ENCODE peak calls at places on chromosome 9, in six cellular contexts. M is HCT116, Y is H1, I is K562, R is HepG2, N is GM12878. D is an unnamed sample.

GRCh38 chr9:21605489-21605931 is 123.4 kb upstream of the IFNE start:
- DNase-seq in M (no peak), Y (no peak), I (no peak), R (no peak), N (no peak), D (no peak)

GRCh38 chr9:7237473-7238243 is 479.9 kb downstream of the KDM4C start:
- DNase-seq in M (no peak), Y (no peak), I (no peak), R (no peak), N (no peak), D (no peak)

GRCh38 chr9:126033956-126034355 is 286.8 kb downstream of the PBX3 start:
- DNase-seq in M (no peak), Y (no peak), I (no peak), R (no peak), N (no peak), D (no peak)

GRCh38 chr9:21039302-21039701 is 7.9 kb upstream of the HACD4 start:
- DNase-seq in M (no peak), Y (no peak), I (no peak), R (no peak), N (no peak), D (no peak)

GRCh38 chr9:16265671-16266070 is 604.8 kb downstream of the BNC2 start:
- DNase-seq in M (no peak), Y (no peak), I (no peak), R (no peak), N (no peak), D (no peak)

GRCh38 chr9:125621170-125621569 is 85.8 kb downstream of the MAPKAP1 start:
- DNase-seq in M (no peak), Y (no peak), I (no peak), R (no peak), N (no peak), D (no peak)

GRCh38 chr9:108547736-108548135 is 308.1 kb downstream of the ACTL7B start:
- DNase-seq in M (no peak), Y (no peak), I (no peak), R (no peak), N (no peak), D (no peak)

GRCh38 chr9:134165357-134166315 is 1.3 kb upstream of the RNU6ATAC start:
- DNase-seq in M (peak; percentile 15), Y (no peak), I (peak; percentile 45), R (no peak), N (no peak), D (no peak)

GRCh38 chr9:86487222-86487841 is 133.1 kb upstream of the TUT7 start:
- DNase-seq in M (peak; percentile 31), Y (no peak), I (peak; percentile 18), R (peak; percentile 23), N (no peak), D (peak; percentile 23)

GRCh38 chr9:33466565-33467495 is 6.9 kb downstream of the NOL6 start:
- DNase-seq in M (no peak), Y (peak; percentile 96), I (peak; percentile 60), R (peak; percentile 19), N (no peak), D (no peak)

GRCh38 chr9:109519366-109519765 is 21.3 kb upstream of the PTPN3 start:
- DNase-seq in M (no peak), Y (no peak), I (no peak), R (no peak), N (no peak), D (no peak)

GRCh38 chr9:107484117-107484723 is 5.3 kb downstream of the KLF4 start:
- DNase-seq in M (peak; percentile 64), Y (no peak), I (peak; percentile 27), R (peak; percentile 68), N (peak; percentile 7), D (peak; percentile 79)

GRCh38 chr9:131609116-131609830 is 64.0 kb downstream of the PRRT1B start:
- DNase-seq in M (no peak), Y (no peak), I (no peak), R (no peak), N (no peak), D (peak; percentile 18)

GRCh38 chr9:127303830-127304229 is 39.3 kb downstream of the GARNL3 start:
- DNase-seq in M (no peak), Y (no peak), I (no peak), R (no peak), N (no peak), D (no peak)

GRCh38 chr9:104961238-104961637 is 33.3 kb upstream of the ABCA1 start:
- DNase-seq in M (no peak), Y (peak; percentile 54), I (peak; percentile 27), R (peak; percentile 72), N (peak; percentile 2), D (peak; percentile 92)

GRCh38 chr9:126144617-126145456 is 181.8 kb upstream of the MVB12B start:
- DNase-seq in M (no peak), Y (no peak), I (no peak), R (peak; percentile 73), N (peak; percentile 2), D (no peak)

GRCh38 chr9:131111186-131111853 is 14.1 kb upstream of the NUP214 start:
- DNase-seq in M (no peak), Y (no peak), I (no peak), R (no peak), N (no peak), D (no peak)

GRCh38 chr9:98222885-98223640 is 30.6 kb upstream of the CORO2A start:
- DNase-seq in M (peak; percentile 54), Y (no peak), I (no peak), R (peak; percentile 81), N (no peak), D (peak; percentile 68)

GRCh38 chr9:33263936-33264472 is 504 bp downstream of the BAG1 start:
- DNase-seq in M (no peak), Y (no peak), I (no peak), R (peak; percentile 10), N (no peak), D (no peak)

GRCh38 chr9:129968690-129969485 is 74.1 kb downstream of the FNBP1 start:
- DNase-seq in M (no peak), Y (no peak), I (no peak), R (no peak), N (no peak), D (no peak)

GRCh38 chr9:134666801-134667200 is 25.2 kb downstream of the COL5A1 start:
- DNase-seq in M (no peak), Y (no peak), I (no peak), R (no peak), N (no peak), D (no peak)

GRCh38 chr9:85600675-85601263 is 141.0 kb downstream of the AGTPBP1 start:
- DNase-seq in M (no peak), Y (peak; percentile 61), I (no peak), R (no peak), N (no peak), D (peak; percentile 20)

DNA sequence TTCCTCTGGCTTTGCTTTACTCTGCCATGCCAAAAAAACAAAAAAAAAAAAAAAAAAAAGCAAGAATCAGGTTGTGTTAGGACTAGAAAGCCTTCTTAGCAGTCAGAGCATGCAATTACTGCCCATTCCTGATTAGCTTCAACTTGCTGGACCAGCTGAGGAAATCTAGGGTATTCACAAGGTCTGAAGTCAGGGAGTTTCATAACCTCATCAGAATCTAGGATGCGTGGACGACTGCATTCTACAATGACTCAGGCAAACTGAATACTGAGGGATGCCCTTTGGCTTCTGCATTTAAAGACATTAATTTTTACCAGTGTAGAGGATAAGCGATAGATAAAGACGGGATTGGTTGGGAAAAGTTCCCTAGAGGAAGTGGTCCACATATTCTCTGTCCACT is 39.2 kb upstream of the SHOC1 start:
- DNase-seq in M (no peak), Y (no peak), I (no peak), R (no peak), N (no peak), D (no peak)
- TF ChIP-seq ZNF274 in M (no peak), Y (no peak), I (no peak), R (no peak), N (no peak), D (no peak)

GRCh38 chr9:38019731-38020130 is 49.3 kb downstream of the SHB start:
- DNase-seq in M (no peak), Y (no peak), I (no peak), R (no peak), N (no peak), D (no peak)

GRCh38 chr9:38018230-38018963 is 50.6 kb downstream of the SHB start:
- DNase-seq in M (no peak), Y (no peak), I (no peak), R (peak; percentile 64), N (no peak), D (no peak)

GRCh38 chr9:38018964-38019602 is 49.9 kb downstream of the SHB start:
- DNase-seq in M (no peak), Y (no peak), I (no peak), R (peak; percentile 63), N (no peak), D (no peak)

GRCh38 chr9:38022203-38022602 is 46.8 kb downstream of the SHB start:
- DNase-seq in M (no peak), Y (no peak), I (no peak), R (no peak), N (no peak), D (no peak)

DNA sequence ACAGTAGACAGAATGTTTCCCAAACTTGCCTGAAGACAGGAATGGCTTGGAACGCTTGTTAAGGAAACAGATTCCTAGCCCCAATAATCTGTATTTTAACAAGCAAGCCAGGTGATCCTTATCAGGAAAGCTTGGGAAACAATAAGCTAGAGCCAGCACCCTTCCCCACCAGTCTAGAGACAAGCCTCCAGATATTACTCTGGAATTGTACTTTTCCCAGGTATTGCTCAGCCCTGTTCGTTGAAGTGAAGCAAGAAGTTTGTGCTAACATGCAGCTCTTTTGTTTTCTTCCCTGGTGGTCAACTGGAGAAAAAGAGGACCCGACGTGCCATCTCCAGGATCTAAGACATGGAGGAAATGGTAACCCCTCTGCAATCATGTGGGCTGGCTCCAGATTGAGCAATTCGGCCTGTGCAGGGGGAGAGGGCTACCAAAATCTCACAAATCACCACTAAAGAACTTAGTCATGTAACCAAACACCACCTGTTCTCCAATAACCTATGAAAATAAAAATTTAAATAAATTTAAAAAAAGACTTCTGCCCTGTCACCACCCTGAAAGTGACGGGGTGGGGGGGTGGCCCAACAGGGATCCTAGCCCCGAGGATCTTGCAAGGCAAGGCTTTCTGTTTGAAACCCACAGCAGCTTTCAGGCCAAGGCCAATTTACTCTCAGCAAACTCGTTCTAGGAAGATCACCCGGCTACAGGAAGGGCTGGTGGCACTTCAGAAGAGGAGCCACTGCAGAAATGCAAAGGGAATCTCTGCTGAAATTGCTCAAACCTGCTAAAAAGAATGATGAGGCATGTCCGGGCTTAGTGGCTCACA is 48.6 kb downstream of the SHB start:
- DNase-seq in M (no peak), Y (no peak), I (no peak), R (no peak), N (no peak), D (no peak)
- H3K4me1 ChIP-seq in M (peaks cover 55% of the 10 kb centered on the region), Y (peaks cover 63% of the 10 kb centered on the region), I (peaks cover 7% of the 10 kb centered on the region), R (peaks cover 97% of the 10 kb centered on the region), N (no peaks in the 10 kb centered on the region), D (peaks cover 48% of the 10 kb centered on the region)

GRCh38 chr9:93187047-93187446 is 3.1 kb downstream of the WNK2 start:
- DNase-seq in M (no peak), Y (no peak), I (no peak), R (no peak), N (no peak), D (no peak)
- H3K9ac ChIP-seq in M (no peak overlapping the region), Y (no peak overlapping the region), I (no peak overlapping the region), R (peak overlapping the region; percentile 59), N (no peak overlapping the region), D (peak overlapping the region; percentile 47)

GRCh38 chr9:29798599-29798998 is 2225.3 kb upstream of the C9orf72 start:
- DNase-seq in M (no peak), Y (no peak), I (no peak), R (no peak), N (no peak), D (no peak)

GRCh38 chr9:29796291-29796952 is 2223.1 kb upstream of the C9orf72 start:
- DNase-seq in M (no peak), Y (no peak), I (no peak), R (no peak), N (peak; percentile 19), D (no peak)

GRCh38 chr9:29799227-29799626 is 2225.9 kb upstream of the C9orf72 start:
- DNase-seq in M (no peak), Y (no peak), I (no peak), R (peak; percentile 15), N (no peak), D (no peak)

GRCh38 chr9:29793970-29794369 is 2220.7 kb upstream of the C9orf72 start:
- DNase-seq in M (no peak), Y (no peak), I (no peak), R (no peak), N (no peak), D (no peak)
- TF ChIP-seq ZNF274 in M (no peak), Y (no peak), I (no peak), R (no peak), N (no peak), D (no peak)

D was measured in NT2/D1.